ENCODE peak calls at places on chromosome 7, in five cellular contexts. One of them, this sample, is unnamed.

GRCh38 chr7:90298145-90299038 is 22.7 kb downstream of the FAM237B start:
- DNase-seq in neuronal stem cell: no peak
- DNase-seq in mesendoderm: peak
- DNase-seq in H9: no peak
- DNase-seq in IMR-90: peak
- DNase-seq in this sample: peak

GRCh38 chr7:78472519-78472918 is 673.9 kb downstream of the PHTF2 start:
- DNase-seq in neuronal stem cell: no peak
- DNase-seq in mesendoderm: peak
- DNase-seq in IMR-90: peak
- DNase-seq in H9: no peak
- DNase-seq in this sample: peak

GRCh38 chr7:5638994-5639393 is 142.5 kb downstream of the RNF216 start:
- DNase-seq in H9: no peak
- DNase-seq in neuronal stem cell: no peak
- DNase-seq in mesendoderm: peak
- DNase-seq in IMR-90: peak
- DNase-seq in this sample: peak

GRCh38 chr7:12091164-12091563 is 119.9 kb upstream of the TMEM106B start:
- DNase-seq in IMR-90: no peak
- DNase-seq in H9: no peak
- DNase-seq in neuronal stem cell: no peak
- DNase-seq in mesendoderm: no peak
- DNase-seq in this sample: no peak

GRCh38 chr7:3657201-3657600 is 356.1 kb downstream of the SDK1 start:
- DNase-seq in neuronal stem cell: no peak
- DNase-seq in IMR-90: no peak
- DNase-seq in mesendoderm: no peak
- DNase-seq in H9: no peak
- DNase-seq in this sample: no peak

GRCh38 chr7:3922175-3922635 is 621.2 kb downstream of the SDK1 start:
- DNase-seq in neuronal stem cell: peak
- DNase-seq in mesendoderm: peak
- DNase-seq in IMR-90: peak
- DNase-seq in H9: peak
- DNase-seq in this sample: peak

GRCh38 chr7:51613911-51614344 is 297.3 kb upstream of the COBL start:
- DNase-seq in H9: no peak
- DNase-seq in mesendoderm: no peak
- DNase-seq in neuronal stem cell: no peak
- DNase-seq in IMR-90: no peak
- DNase-seq in this sample: no peak

GRCh38 chr7:74057216-74057925 is 26.2 kb upstream of the LIMK1 start:
- DNase-seq in mesendoderm: no peak
- DNase-seq in H9: no peak
- DNase-seq in neuronal stem cell: no peak
- DNase-seq in IMR-90: no peak
- DNase-seq in this sample: no peak

GRCh38 chr7:93015193-93016084 is 102.3 kb downstream of the SAMD9 start:
- DNase-seq in H9: no peak
- DNase-seq in mesendoderm: no peak
- DNase-seq in neuronal stem cell: no peak
- DNase-seq in IMR-90: peak
- DNase-seq in this sample: no peak

GRCh38 chr7:53624391-53624790 is 589.0 kb downstream of the POM121L12 start:
- DNase-seq in mesendoderm: no peak
- DNase-seq in IMR-90: no peak
- DNase-seq in H9: no peak
- DNase-seq in neuronal stem cell: no peak
- DNase-seq in this sample: no peak

GRCh38 chr7:71459137-71459536 is 327.2 kb downstream of the GALNT17 start:
- DNase-seq in H9: no peak
- DNase-seq in neuronal stem cell: no peak
- DNase-seq in mesendoderm: no peak
- DNase-seq in IMR-90: no peak
- DNase-seq in this sample: no peak

GRCh38 chr7:71453630-71454029 is 321.7 kb downstream of the GALNT17 start:
- DNase-seq in mesendoderm: no peak
- DNase-seq in H9: no peak
- DNase-seq in neuronal stem cell: no peak
- DNase-seq in IMR-90: no peak
- DNase-seq in this sample: no peak

GRCh38 chr7:71457021-71457420 is 325.1 kb downstream of the GALNT17 start:
- DNase-seq in neuronal stem cell: no peak
- DNase-seq in mesendoderm: peak
- DNase-seq in IMR-90: no peak
- DNase-seq in H9: peak
- DNase-seq in this sample: no peak

GRCh38 chr7:71454981-71455380 is 323.0 kb downstream of the GALNT17 start:
- DNase-seq in neuronal stem cell: no peak
- DNase-seq in IMR-90: no peak
- DNase-seq in mesendoderm: no peak
- DNase-seq in H9: no peak
- DNase-seq in this sample: no peak

GRCh38 chr7:71457881-71458590 is 326.1 kb downstream of the GALNT17 start:
- DNase-seq in neuronal stem cell: no peak
- DNase-seq in H9: peak
- DNase-seq in mesendoderm: no peak
- DNase-seq in IMR-90: no peak
- DNase-seq in this sample: no peak
- H3K23ac ChIP-seq in neuronal stem cell: peak
- H3K23ac ChIP-seq in H9: no peak
- H3K23ac ChIP-seq in mesendoderm: no peak
- H3K23ac ChIP-seq in IMR-90: no peak
- H3K23ac ChIP-seq in this sample: no peak

GRCh38 chr7:87810726-87811125 is 65.4 kb downstream of the SLC25A40 start:
- DNase-seq in mesendoderm: no peak
- DNase-seq in neuronal stem cell: no peak
- DNase-seq in H9: no peak
- DNase-seq in IMR-90: no peak
- DNase-seq in this sample: no peak

GRCh38 chr7:87810130-87810529 is 66.0 kb downstream of the SLC25A40 start:
- DNase-seq in mesendoderm: peak
- DNase-seq in IMR-90: no peak
- DNase-seq in H9: no peak
- DNase-seq in neuronal stem cell: peak
- DNase-seq in this sample: no peak

GRCh38 chr7:87806150-87806549 is 70.0 kb downstream of the SLC25A40 start:
- DNase-seq in mesendoderm: no peak
- DNase-seq in H9: no peak
- DNase-seq in IMR-90: no peak
- DNase-seq in neuronal stem cell: no peak
- DNase-seq in this sample: no peak
- H3K23ac ChIP-seq in mesendoderm: no peak
- H3K23ac ChIP-seq in H9: no peak
- H3K23ac ChIP-seq in IMR-90: no peak
- H3K23ac ChIP-seq in neuronal stem cell: no peak
- H3K23ac ChIP-seq in this sample: no peak

DNA sequence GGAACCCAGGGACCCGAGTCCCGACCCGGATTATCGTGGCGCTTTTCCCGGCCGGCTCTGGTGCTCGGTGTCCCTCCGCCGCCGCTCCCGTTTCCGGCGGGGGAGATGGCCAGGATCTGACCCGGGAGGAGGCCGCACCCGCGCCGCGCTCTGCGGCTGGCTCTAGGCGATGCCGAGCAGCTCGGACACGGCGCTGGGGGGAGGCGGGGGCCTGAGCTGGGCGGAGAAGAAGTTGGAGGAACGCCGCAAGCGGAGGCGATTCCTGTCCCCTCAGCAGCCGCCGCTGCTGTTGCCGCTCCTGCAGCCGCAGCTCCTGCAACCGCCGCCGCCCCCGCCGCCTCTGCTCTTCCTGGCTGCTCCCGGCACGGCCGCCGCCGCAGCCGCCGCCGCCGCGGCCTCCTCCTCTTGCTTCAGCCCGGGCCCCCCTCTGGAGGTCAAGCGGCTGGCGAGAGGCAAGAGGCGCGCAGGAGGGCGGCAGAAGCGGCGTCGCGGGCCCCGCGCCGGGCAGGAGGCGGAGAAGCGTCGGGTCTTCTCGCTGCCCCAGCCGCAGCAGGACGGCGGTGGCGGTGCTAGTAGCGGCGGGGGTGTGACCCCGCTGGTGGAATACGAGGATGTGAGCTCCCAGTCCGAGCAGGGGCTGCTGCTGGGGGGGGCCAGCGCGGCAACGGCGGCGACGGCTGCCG is 558 bp downstream of the CDK13 start:
- DNase-seq in H9: no peak
- DNase-seq in IMR-90: peak
- DNase-seq in neuronal stem cell: peak
- DNase-seq in mesendoderm: peak
- DNase-seq in this sample: peak
- H3K23ac ChIP-seq in H9: no peak
- H3K23ac ChIP-seq in IMR-90: peak
- H3K23ac ChIP-seq in neuronal stem cell: peak
- H3K23ac ChIP-seq in mesendoderm: peak
- H3K23ac ChIP-seq in this sample: no peak

GRCh38 chr7:129373651-129374428 is 60.4 kb upstream of the STRIP2 start:
- DNase-seq in H9: no peak
- DNase-seq in IMR-90: no peak
- DNase-seq in neuronal stem cell: no peak
- DNase-seq in mesendoderm: no peak
- DNase-seq in this sample: no peak
- H3K23ac ChIP-seq in H9: no peak
- H3K23ac ChIP-seq in IMR-90: no peak
- H3K23ac ChIP-seq in neuronal stem cell: no peak
- H3K23ac ChIP-seq in mesendoderm: no peak
- H3K23ac ChIP-seq in this sample: no peak

GRCh38 chr7:2437136-2437535 is 33.7 kb downstream of the CHST12 start:
- DNase-seq in H9: no peak
- DNase-seq in neuronal stem cell: no peak
- DNase-seq in IMR-90: no peak
- DNase-seq in mesendoderm: no peak
- DNase-seq in this sample: peak

GRCh38 chr7:2438181-2438580 is 34.8 kb downstream of the CHST12 start:
- DNase-seq in H9: no peak
- DNase-seq in mesendoderm: no peak
- DNase-seq in IMR-90: no peak
- DNase-seq in neuronal stem cell: no peak
- DNase-seq in this sample: no peak

GRCh38 chr7:2437537-2438148 is 34.2 kb downstream of the CHST12 start:
- DNase-seq in neuronal stem cell: no peak
- DNase-seq in H9: no peak
- DNase-seq in mesendoderm: no peak
- DNase-seq in IMR-90: no peak
- DNase-seq in this sample: no peak

GRCh38 chr7:2440608-2441245 is 35.5 kb downstream of the GRIFIN start:
- DNase-seq in neuronal stem cell: no peak
- DNase-seq in H9: no peak
- DNase-seq in IMR-90: no peak
- DNase-seq in mesendoderm: peak
- DNase-seq in this sample: peak

DNA sequence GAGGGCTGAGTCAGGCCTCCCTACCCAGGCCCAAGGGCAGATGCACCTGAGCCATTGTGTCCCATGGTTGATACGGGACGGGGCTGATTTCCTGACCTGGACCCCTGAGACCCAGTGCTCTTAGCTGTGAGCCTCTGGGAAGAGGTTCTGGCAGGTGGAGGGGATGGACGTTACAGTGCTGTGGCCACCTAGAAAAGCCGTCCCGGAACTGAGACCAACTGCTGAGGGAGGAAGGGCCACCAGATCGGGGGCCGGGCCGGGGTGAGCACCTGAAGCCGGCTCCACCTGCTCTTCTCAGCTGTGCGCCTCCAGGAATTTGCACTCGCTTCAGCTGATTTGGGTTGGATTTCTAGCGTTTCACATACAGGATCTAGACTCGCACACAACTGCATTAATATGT is 35.4 kb downstream of the CHST12 start:
- DNase-seq in IMR-90: no peak
- DNase-seq in mesendoderm: no peak
- DNase-seq in H9: no peak
- DNase-seq in neuronal stem cell: no peak
- DNase-seq in this sample: peak
- H3K23ac ChIP-seq in IMR-90: no peak
- H3K23ac ChIP-seq in mesendoderm: no peak
- H3K23ac ChIP-seq in H9: no peak
- H3K23ac ChIP-seq in neuronal stem cell: no peak
- H3K23ac ChIP-seq in this sample: no peak

DNA sequence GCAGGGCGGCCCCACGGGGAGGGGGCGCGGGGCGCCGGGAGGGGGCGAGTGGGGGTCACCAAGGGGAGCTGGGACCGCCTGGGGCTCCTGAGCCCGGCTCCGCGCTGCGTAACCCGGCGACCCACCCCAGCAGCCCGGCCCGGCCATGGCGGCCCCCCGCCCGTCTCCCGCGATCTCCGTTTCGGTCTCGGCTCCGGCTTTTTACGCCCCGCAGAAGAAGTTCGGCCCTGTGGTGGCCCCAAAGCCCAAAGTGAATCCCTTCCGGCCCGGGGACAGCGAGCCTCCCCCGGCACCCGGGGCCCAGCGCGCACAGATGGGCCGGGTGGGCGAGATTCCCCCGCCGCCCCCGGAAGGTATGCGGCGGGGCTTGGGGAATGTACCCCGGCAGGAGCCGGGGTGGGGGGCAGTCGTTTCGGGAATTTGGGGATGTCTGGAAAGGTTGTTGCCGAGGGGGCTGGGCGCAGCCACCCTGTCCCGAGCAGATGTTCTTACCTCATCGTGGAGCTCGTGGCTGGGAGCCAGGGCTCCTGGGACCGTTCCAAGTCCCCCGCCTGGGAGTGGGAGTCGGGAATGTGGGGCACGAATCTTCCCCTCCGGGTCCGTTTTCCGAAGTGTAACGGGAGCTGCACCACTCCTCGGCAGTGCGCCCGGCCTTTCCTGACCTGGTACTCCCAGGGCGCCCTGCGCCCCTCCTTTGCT is 431 bp downstream of the ZYX start:
- DNase-seq in mesendoderm: no peak
- DNase-seq in neuronal stem cell: no peak
- DNase-seq in H9: peak
- DNase-seq in IMR-90: peak
- DNase-seq in this sample: no peak
- H3K23ac ChIP-seq in mesendoderm: peak
- H3K23ac ChIP-seq in neuronal stem cell: peak
- H3K23ac ChIP-seq in H9: no peak
- H3K23ac ChIP-seq in IMR-90: peak
- H3K23ac ChIP-seq in this sample: no peak

DNA sequence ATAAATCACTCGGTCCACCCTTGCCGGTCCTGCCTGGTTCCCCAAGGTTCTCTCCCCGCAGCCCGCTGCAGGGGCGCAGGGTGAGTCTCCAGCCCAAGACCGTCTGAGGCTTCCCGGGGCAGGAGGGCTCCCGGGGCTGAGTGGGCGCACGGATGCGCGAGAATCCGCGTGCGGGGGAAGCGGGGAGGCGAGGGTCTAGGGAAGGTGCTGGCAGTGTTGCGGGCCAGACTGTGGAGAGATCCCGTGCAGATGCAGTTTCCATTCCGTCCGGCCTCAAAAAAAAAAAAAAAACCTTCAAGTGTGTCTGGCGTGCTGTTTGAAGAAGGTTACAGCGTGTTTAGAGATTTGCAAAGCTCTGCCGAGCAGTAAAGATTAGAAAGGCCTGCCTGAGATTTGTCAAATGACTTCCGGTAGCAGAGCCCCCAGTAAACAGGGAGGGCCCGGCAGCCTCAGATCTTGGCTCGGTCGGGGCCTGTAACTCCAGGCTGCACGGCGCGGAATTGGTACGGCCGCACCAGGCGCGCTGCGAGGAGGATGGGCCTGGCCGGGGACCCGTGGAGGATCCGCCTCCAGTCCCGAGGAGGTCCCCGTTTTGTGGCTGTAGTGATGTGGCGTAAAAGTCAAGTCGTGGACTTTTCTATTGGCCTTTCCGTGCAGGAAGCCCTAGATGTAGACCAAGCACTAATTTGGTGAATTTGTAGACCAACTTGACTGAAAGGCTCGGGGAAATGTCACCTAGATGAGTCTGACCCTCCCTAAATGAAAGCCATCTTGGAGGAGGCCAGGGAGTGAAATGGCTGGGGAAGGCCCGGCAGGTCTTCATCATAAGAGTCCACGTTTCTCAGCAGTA is 293.2 kb upstream of the NFE2L3 start:
- DNase-seq in neuronal stem cell: no peak
- DNase-seq in mesendoderm: peak
- DNase-seq in H9: peak
- DNase-seq in IMR-90: no peak
- DNase-seq in this sample: no peak
- H3K23ac ChIP-seq in neuronal stem cell: no peak
- H3K23ac ChIP-seq in mesendoderm: no peak
- H3K23ac ChIP-seq in H9: no peak
- H3K23ac ChIP-seq in IMR-90: no peak
- H3K23ac ChIP-seq in this sample: peak